ENCODE peak calls at places on chromosomes 13 and 19, in eight cellular contexts. R is non-pigmented ciliary epithelial cell; N is breast epithelium; T is activated naive CD4-positive, alpha-beta T cell treated with Interleukin-2 at 50 U/mL for 16 hours; W is activated CD4-positive, alpha-beta T cell treated with anti-CD3 and anti-CD28 coated beads, Interleukin-2, amount 50 U/mL, for 1 hour; G is NCI-H146; F is GM04504; L is HCEC 1CT. D is an unnamed sample.

GRCh38 chr13:30156270-30156669 is 151.1 kb downstream of the KATNAL1 start:
- DNase-seq in W (no peak), R (no peak), F (no peak), N (no peak), G (no peak), L (no peak), T (no peak), D (no peak)

GRCh38 chr19:43315851-43316250 is 37.6 kb upstream of the CD177 start:
- DNase-seq in R (no peak), W (no peak), L (no peak), G (no peak), N (no peak), T (no peak), F (no peak), D (no peak)

GRCh38 chr19:46115396-46116109 is 8.9 kb downstream of the IGFL3 start:
- DNase-seq in R (peak), F (peak), T (peak), L (peak), W (no peak), N (no peak), G (peak), D (peak)

GRCh38 chr13:80382576-80382975 is 41.6 kb upstream of the SPRY2 start:
- DNase-seq in F (no peak), L (no peak), G (peak), W (no peak), N (no peak), R (no peak), T (no peak), D (no peak)

GRCh38 chr19:16922949-16923348 is 34.1 kb downstream of the F2RL3 start:
- DNase-seq in W (no peak), N (no peak), F (no peak), R (no peak), T (no peak), L (no peak), G (no peak), D (no peak)

GRCh38 chr19:492091-492531 is 4.2 kb upstream of the MADCAM1 start:
- DNase-seq in L (no peak), G (no peak), N (no peak), T (peak), W (peak), R (no peak), F (no peak), D (no peak)

GRCh38 chr13:48221301-48222190 is 11.5 kb upstream of the ITM2B start:
- DNase-seq in N (no peak), G (no peak), T (no peak), F (no peak), R (no peak), W (no peak), L (no peak), D (no peak)

GRCh38 chr13:48178126-48178525 is 54.9 kb upstream of the ITM2B start:
- DNase-seq in L (no peak), R (no peak), T (no peak), F (no peak), W (no peak), N (no peak), G (no peak), D (no peak)

GRCh38 chr13:34465423-34465922 is 476.6 kb upstream of the NBEA start:
- DNase-seq in T (no peak), W (no peak), F (no peak), N (no peak), L (no peak), R (no peak), G (peak), D (no peak)

GRCh38 chr19:17847538-17848366 is at the start of gene JAK3:
- DNase-seq in F (no peak), N (no peak), R (no peak), W (peak), L (peak), G (peak), T (peak), D (peak)

GRCh38 chr13:73542446-73542845 is 483.6 kb downstream of the KLF5 start:
- DNase-seq in L (no peak), G (no peak), W (no peak), N (no peak), R (no peak), F (no peak), T (no peak), D (no peak)

GRCh38 chr19:43778651-43779050 is 2.1 kb downstream of the KCNN4 start:
- DNase-seq in L (no peak), R (no peak), G (peak), N (no peak), T (no peak), W (no peak), F (no peak), D (no peak)

GRCh38 chr13:42211704-42212103 is 60.2 kb upstream of the AKAP11 start:
- DNase-seq in W (no peak), T (no peak), G (no peak), N (no peak), R (peak), F (no peak), L (peak), D (no peak)

GRCh38 chr19:485583-486236 is 10.6 kb upstream of the MADCAM1 start:
- DNase-seq in N (peak), W (no peak), R (no peak), G (peak), F (no peak), T (no peak), L (peak), D (no peak)

GRCh38 chr13:111474136-111475002 is 153.9 kb downstream of the TEX29 start:
- DNase-seq in F (peak), T (no peak), G (peak), W (no peak), N (no peak), L (peak), R (no peak), D (no peak)

GRCh38 chr13:39777527-39778061 is 122.1 kb downstream of the COG6 start:
- DNase-seq in R (peak), L (peak), W (no peak), T (peak), N (no peak), G (no peak), F (peak), D (no peak)